ENCODE peak calls at places on chromosomes 2 and 18, in nine cellular contexts. Q, H, A, G, N, O, T, W and R are unnamed samples.

GRCh38 chr2:20641123-20641985 is 9.5 kb downstream of the HS1BP3 start:
- DNase-seq in Q (no peak), H (no peak), A (no peak), G (no peak), N (peak; percentile 83), O (peak; percentile 47), T (no peak), W (no peak), R (no peak)

GRCh38 chr2:240857039-240858008 is 11.3 kb upstream of the AGXT start:
- DNase-seq in Q (no peak), H (no peak), A (no peak), G (no peak), N (no peak), O (peak; percentile 34), T (peak; percentile 71), W (no peak), R (no peak)

GRCh38 chr2:98568161-98568956 is 40.0 kb downstream of the COA5 start:
- DNase-seq in Q (no peak), H (no peak), A (no peak), G (no peak), N (peak; percentile 30), O (no peak), T (no peak), W (no peak), R (no peak)

GRCh38 chr18:48836806-48837615 is 113.8 kb downstream of the SMAD7 start:
- DNase-seq in Q (no peak), H (no peak), A (no peak), G (no peak), N (no peak), O (no peak), T (peak; percentile 31), W (no peak), R (no peak)

GRCh38 chr2:237223208-237223861 is 137.6 kb downstream of the COPS8 start:
- DNase-seq in Q (no peak), H (no peak), A (no peak), G (no peak), N (peak; percentile 97), O (no peak), T (no peak), W (no peak), R (no peak)

GRCh38 chr2:195820373-195820772 is 163.3 kb downstream of the SLC39A10 start:
- DNase-seq in Q (no peak), H (no peak), A (no peak), G (no peak), N (peak; percentile 71), O (no peak), T (no peak), W (no peak), R (no peak)

GRCh38 chr2:64124571-64124970 is 19.6 kb downstream of the PELI1 start:
- DNase-seq in Q (no peak), H (no peak), A (no peak), G (no peak), N (no peak), O (no peak), T (no peak), W (no peak), R (no peak)

GRCh38 chr2:202007015-202008011 is 26.3 kb upstream of the FZD7 start:
- DNase-seq in Q (no peak), H (no peak), A (no peak), G (no peak), N (no peak), O (no peak), T (no peak), W (no peak), R (no peak)

GRCh38 chr2:5791371-5791770 is 99.2 kb downstream of the SOX11 start:
- DNase-seq in Q (no peak), H (no peak), A (no peak), G (no peak), N (no peak), O (no peak), T (no peak), W (no peak), R (no peak)

GRCh38 chr2:263774-264492 is at the start of gene SH3YL1:
- DNase-seq in Q (peak; percentile 8), H (no peak), A (peak; percentile 57), G (peak; percentile 23), N (peak; percentile 40), O (peak; percentile 75), T (peak; percentile 90), W (peak; percentile 56), R (peak; percentile 37)

GRCh38 chr2:144404621-144405312 is 115.2 kb downstream of the ZEB2 start:
- DNase-seq in Q (no peak), H (no peak), A (no peak), G (no peak), N (no peak), O (peak; percentile 38), T (no peak), W (no peak), R (no peak)

GRCh38 chr18:3425030-3425429 is 24.9 kb upstream of the TGIF1 start:
- DNase-seq in Q (no peak), H (no peak), A (no peak), G (no peak), N (no peak), O (no peak), T (no peak), W (no peak), R (no peak)

GRCh38 chr2:237923507-237924163 is 43.2 kb upstream of the UBE2F start:
- DNase-seq in Q (peak; percentile 81), H (peak; percentile 81), A (peak; percentile 78), G (peak; percentile 81), N (peak; percentile 51), O (peak; percentile 84), T (peak; percentile 96), W (peak; percentile 60), R (no peak)

GRCh38 chr2:239443666-239444567 is 43.1 kb upstream of the HDAC4 start:
- DNase-seq in Q (no peak), H (no peak), A (no peak), G (no peak), N (peak; percentile 11), O (no peak), T (no peak), W (no peak), R (no peak)

GRCh38 chr18:48324651-48325050 is 84.5 kb downstream of the ZBTB7C start:
- DNase-seq in Q (no peak), H (no peak), A (no peak), G (no peak), N (no peak), O (no peak), T (no peak), W (no peak), R (no peak)

GRCh38 chr2:9975805-9976447 is 24.4 kb downstream of the GRHL1 start:
- DNase-seq in Q (no peak), H (peak; percentile 32), A (no peak), G (peak; percentile 25), N (peak; percentile 98), O (no peak), T (no peak), W (no peak), R (no peak)

GRCh38 chr2:95071856-95072255 is 46.3 kb downstream of the MAL start:
- DNase-seq in Q (no peak), H (no peak), A (no peak), G (no peak), N (no peak), O (no peak), T (no peak), W (no peak), R (no peak)

GRCh38 chr2:99707592-99707991 is 217.8 kb upstream of the REV1 start:
- DNase-seq in Q (no peak), H (no peak), A (no peak), G (no peak), N (peak; percentile 17), O (no peak), T (no peak), W (no peak), R (no peak)

GRCh38 chr2:236618370-236618769 is 48.7 kb downstream of the ACKR3 start:
- DNase-seq in Q (no peak), H (no peak), A (no peak), G (no peak), N (no peak), O (no peak), T (no peak), W (no peak), R (no peak)

GRCh38 chr2:71938659-71939587 is 208.7 kb downstream of the CYP26B1 start:
- DNase-seq in Q (no peak), H (no peak), A (no peak), G (no peak), N (no peak), O (peak; percentile 10), T (no peak), W (no peak), R (no peak)

GRCh38 chr2:235713244-235713643 is 219.4 kb downstream of the AGAP1 start:
- DNase-seq in Q (no peak), H (no peak), A (no peak), G (no peak), N (no peak), O (no peak), T (no peak), W (no peak), R (no peak)

GRCh38 chr2:106859498-106859897 is 26.5 kb downstream of the ST6GAL2 start:
- DNase-seq in Q (no peak), H (no peak), A (no peak), G (no peak), N (no peak), O (no peak), T (no peak), W (no peak), R (no peak)

GRCh38 chr2:230650585-230651137 is 62.0 kb upstream of the CAB39 start:
- DNase-seq in Q (no peak), H (no peak), A (no peak), G (no peak), N (no peak), O (peak; percentile 79), T (no peak), W (no peak), R (no peak)